ENCODE peak calls at places on chromosomes 7 and 10, in eight cellular contexts. P is MM.1S, O is hepatocyte, A is PC-3, W is GM23338, I is neural progenitor cell, J is HCT116, R is SK-N-SH. E is an unnamed sample.

GRCh38 chr10:17227367-17228080 is 517 bp upstream of the VIM start:
- DNase-seq in P (peak; percentile 41), O (no peak), A (no peak), W (peak; percentile 46), I (no peak), J (no peak), R (peak; percentile 50), E (peak; percentile 24)

GRCh38 chr10:28592953-28593352 is 60.0 kb downstream of the WAC start:
- DNase-seq in P (no peak), O (peak; percentile 26), A (peak; percentile 58), W (no peak), I (no peak), J (peak; percentile 2), R (no peak), E (no peak)

GRCh38 chr7:22572937-22573336 is 72.9 kb upstream of the STEAP1B start:
- DNase-seq in P (no peak), O (no peak), A (peak; percentile 98), W (no peak), I (no peak), J (no peak), R (no peak), E (no peak)

GRCh38 chr10:70596110-70596798 is 6.3 kb downstream of the PRF1 start:
- DNase-seq in P (no peak), O (peak; percentile 50), A (no peak), W (no peak), I (no peak), J (no peak), R (no peak), E (no peak)

GRCh38 chr7:24717247-24717622 is 40.0 kb downstream of the GSDME start:
- DNase-seq in P (no peak), O (no peak), A (no peak), W (no peak), I (peak; percentile 0), J (no peak), R (no peak), E (no peak)

GRCh38 chr7:5636446-5636835 is 145.0 kb downstream of the RNF216 start:
- DNase-seq in P (no peak), O (no peak), A (no peak), W (peak; percentile 53), I (peak; percentile 80), J (no peak), R (no peak), E (no peak)

GRCh38 chr7:47852330-47853245 is 95.7 kb downstream of the PKD1L1 start:
- DNase-seq in P (no peak), O (no peak), A (peak; percentile 14), W (peak; percentile 64), I (peak; percentile 52), J (no peak), R (peak; percentile 49), E (peak; percentile 24)

GRCh38 chr7:85111761-85112160 is 75.1 kb downstream of the SEMA3D start:
- DNase-seq in P (no peak), O (no peak), A (no peak), W (no peak), I (no peak), J (no peak), R (no peak), E (no peak)

GRCh38 chr7:16086743-16087142 is 334.6 kb downstream of the CRPPA start:
- DNase-seq in P (no peak), O (no peak), A (no peak), W (no peak), I (no peak), J (no peak), R (no peak), E (no peak)

GRCh38 chr7:137074386-137075030 is 206.1 kb downstream of the CHRM2 start:
- DNase-seq in P (no peak), O (no peak), A (peak; percentile 85), W (no peak), I (no peak), J (no peak), R (no peak), E (no peak)

GRCh38 chr7:158516524-158516923 is 71.1 kb downstream of the PTPRN2 start:
- DNase-seq in P (no peak), O (no peak), A (no peak), W (no peak), I (no peak), J (no peak), R (no peak), E (no peak)

GRCh38 chr7:155796381-155797261 is 15.6 kb downstream of the SHH start:
- DNase-seq in P (peak; percentile 55), O (peak; percentile 68), A (peak; percentile 43), W (peak; percentile 68), I (peak; percentile 67), J (no peak), R (peak; percentile 93), E (peak; percentile 44)

GRCh38 chr10:29663718-29664117 is 28.9 kb upstream of the SVIL start:
- DNase-seq in P (no peak), O (no peak), A (no peak), W (no peak), I (no peak), J (no peak), R (no peak), E (no peak)

GRCh38 chr10:92418221-92418620 is 127.3 kb downstream of the MARCHF5 start:
- DNase-seq in P (no peak), O (no peak), A (no peak), W (no peak), I (no peak), J (no peak), R (no peak), E (no peak)

GRCh38 chr10:92421550-92421949 is 130.6 kb downstream of the MARCHF5 start:
- DNase-seq in P (peak; percentile 11), O (no peak), A (no peak), W (no peak), I (no peak), J (no peak), R (no peak), E (no peak)

GRCh38 chr10:92420554-92421275 is 129.7 kb downstream of the MARCHF5 start:
- DNase-seq in P (no peak), O (no peak), A (no peak), W (peak; percentile 69), I (peak; percentile 30), J (no peak), R (no peak), E (no peak)

GRCh38 chr10:92418891-92419290 is 127.9 kb downstream of the MARCHF5 start:
- DNase-seq in P (no peak), O (no peak), A (no peak), W (no peak), I (no peak), J (no peak), R (no peak), E (no peak)

DNA sequence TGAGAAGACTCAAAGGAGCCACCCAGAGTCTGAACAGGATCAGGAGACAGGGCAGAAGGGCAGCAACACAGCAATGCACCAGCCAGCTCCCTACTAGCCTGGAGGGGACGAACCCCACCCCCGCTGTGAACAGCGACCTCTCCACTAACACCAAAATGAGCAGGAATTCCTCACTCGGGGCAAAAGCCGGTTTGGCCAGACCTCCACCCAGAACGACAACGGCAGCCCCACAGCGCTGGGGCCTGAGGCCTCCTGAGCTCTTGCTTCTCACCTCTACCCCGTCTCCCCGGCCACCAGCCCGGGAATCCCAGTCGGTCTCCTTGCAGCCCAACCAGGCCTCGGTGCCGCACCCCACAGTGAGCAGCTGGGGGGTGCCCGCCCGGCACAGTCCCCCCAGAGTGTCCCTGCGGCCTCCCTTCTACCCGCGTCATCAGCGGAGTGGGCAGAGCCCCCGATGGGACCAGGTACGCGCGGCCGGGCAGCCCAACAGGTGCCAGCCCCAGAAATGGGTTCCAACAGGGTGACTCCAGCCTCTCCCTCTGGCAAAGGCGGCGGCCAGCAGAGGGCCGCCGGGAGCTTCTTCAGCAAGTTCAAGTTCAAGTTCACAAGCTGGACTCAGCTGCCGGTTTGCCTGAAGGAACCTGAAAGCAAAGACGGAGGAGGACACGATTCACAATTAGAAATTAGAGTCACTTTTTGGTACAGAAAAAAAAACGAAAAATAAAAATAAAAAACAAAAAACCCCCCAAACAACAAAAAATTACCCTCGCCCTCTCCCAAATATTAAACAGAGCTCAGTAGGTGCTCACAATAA is 129.0 kb downstream of the MARCHF5 start:
- DNase-seq in P (no peak), O (peak; percentile 42), A (no peak), W (peak; percentile 86), I (peak; percentile 13), J (no peak), R (no peak), E (no peak)
- H3K4me3 ChIP-seq in P (no peak overlapping the region), O (peak overlapping the region; percentile 23), A (no peak overlapping the region), W (peak overlapping the region; percentile 59), I (peak overlapping the region; percentile 18), J (no peak overlapping the region), R (no peak overlapping the region), E (no peak overlapping the region)

GRCh38 chr7:124171068-124171467 is 138.2 kb upstream of the TMEM229A start:
- DNase-seq in P (peak; percentile 72), O (peak; percentile 41), A (peak; percentile 66), W (peak; percentile 65), I (peak; percentile 50), J (peak; percentile 15), R (peak; percentile 4), E (no peak)
- TF ChIP-seq CTCF in P (peak; percentile 78), O (peak; percentile 64), A (peak; percentile 80), W (peak; percentile 63), I (peak; percentile 57), J (peak; percentile 30), R (peak; percentile 62), E (peak; percentile 49)

GRCh38 chr10:47238331-47239095 is 61.5 kb upstream of the GDF10 start:
- DNase-seq in P (no peak), O (no peak), A (no peak), W (no peak), I (no peak), J (no peak), R (no peak), E (no peak)

GRCh38 chr10:47239211-47239610 is 60.8 kb upstream of the GDF10 start:
- DNase-seq in P (no peak), O (no peak), A (no peak), W (no peak), I (no peak), J (no peak), R (no peak), E (no peak)

GRCh38 chr10:47241256-47241655 is 58.7 kb upstream of the GDF10 start:
- DNase-seq in P (no peak), O (no peak), A (no peak), W (peak; percentile 38), I (no peak), J (no peak), R (no peak), E (no peak)

GRCh38 chr10:47241946-47242900 is 57.8 kb upstream of the GDF10 start:
- DNase-seq in P (no peak), O (no peak), A (no peak), W (no peak), I (no peak), J (no peak), R (no peak), E (no peak)

DNA sequence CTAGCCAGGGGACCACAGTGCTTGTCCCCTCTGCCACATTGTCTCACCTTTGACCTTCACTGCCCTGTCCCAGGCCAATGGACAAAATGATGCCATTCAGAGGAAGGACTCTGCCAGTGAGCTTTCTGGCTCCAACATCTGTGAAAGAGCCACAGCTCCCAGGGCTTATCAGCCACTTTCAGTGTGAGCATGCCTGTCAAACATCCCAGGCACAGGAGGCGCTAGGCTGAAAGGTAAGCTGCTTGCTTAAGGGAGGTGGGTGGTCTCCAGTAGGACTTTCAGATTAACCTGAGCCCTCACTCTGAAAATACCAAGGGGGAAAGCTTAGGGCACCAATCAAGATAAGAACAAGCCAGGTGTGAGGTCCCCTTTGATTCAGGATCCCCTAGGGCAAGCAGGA is 59.8 kb upstream of the GDF10 start:
- DNase-seq in P (no peak), O (no peak), A (no peak), W (no peak), I (peak; percentile 18), J (no peak), R (no peak), E (no peak)
- TF ChIP-seq EZH2phosphoT487 in P (no peak), O (no peak), A (no peak), W (no peak), I (no peak), J (no peak), R (no peak), E (no peak)

GRCh38 chr10:3776796-3777571 is 8.0 kb downstream of the KLF6 start:
- DNase-seq in P (no peak), O (peak; percentile 77), A (peak; percentile 83), W (no peak), I (no peak), J (peak; percentile 59), R (no peak), E (no peak)
- H3K4me3 ChIP-seq in P (no peak overlapping the region), O (no peak overlapping the region), A (no peak overlapping the region), W (no peak overlapping the region), I (no peak overlapping the region), J (no peak overlapping the region), R (no peak overlapping the region), E (no peak overlapping the region)

E was measured in OCI-LY7.